ENCODE peak calls at places on chromosomes 11 and 22, in eight cellular contexts. O is A549, Z is suprapubic skin, X is HepG2, W is sigmoid colon, U is K562, D is transverse colon, E is tibial nerve. J is an unnamed sample.

GRCh38 chr22:45334068-45334467 is 24.3 kb downstream of the FAM118A start:
- DNase-seq in O (no peak), Z (no peak), X (no peak), W (no peak), U (no peak), D (no peak), E (no peak), J (no peak)

GRCh38 chr22:47192106-47192650 is 429.7 kb downstream of the TBC1D22A start:
- DNase-seq in O (no peak), Z (peak; percentile 56), X (no peak), W (peak; percentile 52), U (no peak), D (peak; percentile 33), E (peak; percentile 10), J (peak; percentile 10)

GRCh38 chr11:5928811-5929210 is 13.2 kb upstream of the OR56A3 start:
- DNase-seq in O (no peak), Z (no peak), X (no peak), W (no peak), U (no peak), D (no peak), E (no peak), J (no peak)

GRCh38 chr11:113476553-113476952 is 1.4 kb upstream of the DRD2 start:
- DNase-seq in O (no peak), Z (no peak), X (no peak), W (no peak), U (no peak), D (no peak), E (no peak), J (no peak)

GRCh38 chr22:30004689-30005088 is 75.6 kb upstream of the HORMAD2 start:
- DNase-seq in O (no peak), Z (no peak), X (no peak), W (no peak), U (no peak), D (no peak), E (no peak), J (no peak)

GRCh38 chr22:29629382-29630179 is 26.1 kb downstream of the NF2 start:
- DNase-seq in O (no peak), Z (no peak), X (no peak), W (no peak), U (no peak), D (no peak), E (no peak), J (no peak)

GRCh38 chr22:43011079-43011478 is 3.9 kb downstream of the PACSIN2 start:
- DNase-seq in O (no peak), Z (no peak), X (peak; percentile 45), W (no peak), U (no peak), D (no peak), E (no peak), J (no peak)

GRCh38 chr11:131195801-131196517 is 174.5 kb upstream of the NTM start:
- DNase-seq in O (no peak), Z (no peak), X (no peak), W (peak; percentile 87), U (no peak), D (peak; percentile 61), E (no peak), J (peak; percentile 20)

GRCh38 chr22:40603088-40603605 is 33.4 kb downstream of the MRTFA start:
- DNase-seq in O (no peak), Z (no peak), X (no peak), W (no peak), U (no peak), D (no peak), E (no peak), J (no peak)

GRCh38 chr22:46373838-46374662 is 38.5 kb downstream of the TRMU start:
- DNase-seq in O (no peak), Z (no peak), X (no peak), W (no peak), U (no peak), D (peak; percentile 74), E (no peak), J (no peak)

GRCh38 chr11:85822814-85823213 is 11.9 kb upstream of the SYTL2 start:
- DNase-seq in O (no peak), Z (no peak), X (no peak), W (no peak), U (no peak), D (no peak), E (no peak), J (no peak)

GRCh38 chr22:39622881-39623367 is 52.4 kb downstream of the CACNA1I start:
- DNase-seq in O (peak; percentile 18), Z (no peak), X (peak; percentile 16), W (no peak), U (peak; percentile 51), D (peak; percentile 71), E (peak; percentile 29), J (no peak)

GRCh38 chr11:821513-822371 is 3.0 kb downstream of the PNPLA2 start:
- DNase-seq in O (no peak), Z (no peak), X (no peak), W (no peak), U (no peak), D (no peak), E (no peak), J (peak; percentile 50)

GRCh38 chr11:70841264-70841663 is 411.1 kb downstream of the SHANK2 start:
- DNase-seq in O (no peak), Z (no peak), X (no peak), W (no peak), U (no peak), D (no peak), E (no peak), J (no peak)

GRCh38 chr11:78168539-78169477 is 19.6 kb downstream of the KCTD21 start:
- DNase-seq in O (no peak), Z (peak; percentile 90), X (peak; percentile 64), W (peak; percentile 91), U (peak; percentile 29), D (peak; percentile 34), E (peak; percentile 83), J (peak; percentile 79)

GRCh38 chr11:19558189-19558986 is 154.2 kb upstream of the NAV2 start:
- DNase-seq in O (no peak), Z (no peak), X (no peak), W (no peak), U (no peak), D (no peak), E (no peak), J (no peak)
- TF ChIP-seq EP300 in O (no peak), Z (no peak), X (no peak), W (no peak), U (no peak), D (no peak), E (no peak), J (no peak)

DNA sequence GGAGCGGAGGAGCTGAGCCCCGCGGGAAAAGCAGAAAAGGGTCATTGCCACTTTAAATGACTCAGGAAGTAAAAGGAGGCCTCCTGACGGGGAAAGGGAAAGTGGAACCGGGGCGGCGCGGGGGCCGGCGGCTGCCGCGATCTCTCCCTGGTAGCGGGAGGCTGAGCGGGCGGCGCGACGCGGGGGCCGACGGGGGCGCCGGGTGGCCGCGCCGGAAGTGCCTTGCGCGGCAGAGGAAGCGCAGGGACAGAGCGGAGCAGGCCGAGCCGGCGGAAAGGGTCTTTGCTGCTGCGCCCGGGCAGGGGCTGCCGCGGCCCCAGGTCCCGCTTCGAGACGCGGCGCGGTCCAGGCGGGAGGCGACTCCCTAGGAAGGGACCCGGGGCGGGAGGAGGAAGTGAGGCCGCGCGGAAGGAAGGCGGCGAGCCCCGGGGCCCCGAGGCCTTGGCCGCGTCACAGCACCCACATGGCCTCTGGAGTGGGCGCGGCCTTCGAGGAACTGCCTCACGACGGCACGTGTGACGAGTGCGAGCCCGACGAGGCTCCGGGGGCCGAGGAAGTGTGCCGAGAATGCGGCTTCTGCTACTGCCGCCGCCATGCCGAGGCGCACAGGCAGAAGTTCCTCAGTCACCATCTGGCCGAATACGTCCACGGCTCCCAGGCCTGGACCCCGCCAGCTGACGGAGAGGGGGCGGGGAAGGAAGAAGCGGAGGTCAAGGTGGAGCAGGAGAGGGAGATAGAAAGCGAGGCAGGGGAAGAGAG is at the start of gene TRIM44:
- DNase-seq in O (peak; percentile 66), Z (peak; percentile 89), X (peak; percentile 59), W (peak; percentile 91), U (peak; percentile 83), D (peak; percentile 89), E (peak; percentile 53), J (peak; percentile 80)
- TF ChIP-seq POLR2A in O (peak; percentile 50), Z (no peak), X (peak; percentile 60), W (no peak), U (peak; percentile 75), D (peak; percentile 31), E (no peak), J (peak; percentile 44)

GRCh38 chr11:68912254-68912653 is 8.6 kb downstream of the IGHMBP2 start:
- DNase-seq in O (no peak), Z (no peak), X (no peak), W (no peak), U (no peak), D (no peak), E (no peak), J (no peak)

GRCh38 chr11:68913188-68913587 is 9.5 kb downstream of the IGHMBP2 start:
- DNase-seq in O (no peak), Z (no peak), X (no peak), W (no peak), U (no peak), D (no peak), E (no peak), J (no peak)

GRCh38 chr11:68908273-68908672 is 4.6 kb downstream of the IGHMBP2 start:
- DNase-seq in O (no peak), Z (no peak), X (no peak), W (peak; percentile 11), U (no peak), D (no peak), E (no peak), J (no peak)

GRCh38 chr11:68914761-68915160 is 11.1 kb downstream of the IGHMBP2 start:
- DNase-seq in O (no peak), Z (no peak), X (no peak), W (peak; percentile 44), U (no peak), D (no peak), E (no peak), J (no peak)

GRCh38 chr11:68911731-68912130 is 8.0 kb downstream of the IGHMBP2 start:
- DNase-seq in O (no peak), Z (no peak), X (no peak), W (peak; percentile 22), U (no peak), D (no peak), E (no peak), J (no peak)
- TF ChIP-seq CTCF in O (no peak), Z (no peak), X (no peak), W (no peak), U (no peak), D (no peak), E (no peak), J (no peak)

GRCh38 chr22:37894939-37895670 is 11.0 kb upstream of the MICALL1 start:
- DNase-seq in O (no peak), Z (no peak), X (no peak), W (no peak), U (no peak), D (no peak), E (no peak), J (no peak)

GRCh38 chr22:37898441-37899181 is 7.5 kb upstream of the MICALL1 start:
- DNase-seq in O (no peak), Z (no peak), X (peak; percentile 77), W (peak; percentile 78), U (no peak), D (no peak), E (no peak), J (no peak)

GRCh38 chr22:37897805-37898204 is 8.3 kb upstream of the MICALL1 start:
- DNase-seq in O (no peak), Z (no peak), X (no peak), W (no peak), U (no peak), D (no peak), E (no peak), J (no peak)

GRCh38 chr22:37896939-37897338 is 9.2 kb upstream of the MICALL1 start:
- DNase-seq in O (no peak), Z (no peak), X (no peak), W (no peak), U (no peak), D (no peak), E (no peak), J (no peak)

GRCh38 chr22:37896181-37896592 is 9.9 kb upstream of the MICALL1 start:
- DNase-seq in O (no peak), Z (no peak), X (peak; percentile 90), W (no peak), U (no peak), D (peak; percentile 59), E (no peak), J (no peak)
- TF ChIP-seq EP300 in O (no peak), Z (no peak), X (no peak), W (no peak), U (no peak), D (no peak), E (no peak), J (no peak)